ENCODE peak calls at places on chromosome 15, in four cellular contexts. One of them, this sample, is unnamed.
A peak's percentile ranks its signal among the peaks of the same experiment; 100 is the strongest.

GRCh38 chr15:28252831-28253230 is 69.1 kb downstream of the HERC2 start:
- DNase-seq in HEK293T: no peak
- DNase-seq in K562: no peak
- DNase-seq in HepG2: no peak
- DNase-seq in this sample: no peak

GRCh38 chr15:83209333-83209732 is 1.7 kb upstream of the HDGFL3 start:
- DNase-seq in K562: no peak
- DNase-seq in HepG2: peak; percentile 2
- DNase-seq in HEK293T: no peak
- DNase-seq in this sample: peak; percentile 16

GRCh38 chr15:62658498-62658897 is 384.0 kb upstream of the TPM1 start:
- DNase-seq in K562: no peak
- DNase-seq in HepG2: no peak
- DNase-seq in HEK293T: no peak
- DNase-seq in this sample: no peak

GRCh38 chr15:63263519-63263918 is 13.9 kb upstream of the APH1B start:
- DNase-seq in HepG2: peak; percentile 45
- DNase-seq in K562: no peak
- DNase-seq in HEK293T: no peak
- DNase-seq in this sample: no peak

GRCh38 chr15:39054128-39054732 is 489.6 kb upstream of the RASGRP1 start:
- DNase-seq in HEK293T: no peak
- DNase-seq in K562: no peak
- DNase-seq in HepG2: no peak
- DNase-seq in this sample: no peak

GRCh38 chr15:88127477-88127799 is 129.1 kb downstream of the NTRK3 start:
- DNase-seq in HepG2: no peak
- DNase-seq in HEK293T: no peak
- DNase-seq in K562: no peak
- DNase-seq in this sample: no peak

GRCh38 chr15:23569513-23569912 is 4.0 kb downstream of the MKRN3 start:
- DNase-seq in K562: no peak
- DNase-seq in HEK293T: no peak
- DNase-seq in HepG2: no peak
- DNase-seq in this sample: no peak

GRCh38 chr15:40266828-40267304 is 16.0 kb downstream of the ANKRD63 start:
- DNase-seq in HepG2: peak; percentile 21
- DNase-seq in K562: peak; percentile 86
- DNase-seq in HEK293T: no peak
- DNase-seq in this sample: no peak

GRCh38 chr15:72161351-72162132 is 36.0 kb downstream of the GRAMD2A start:
- DNase-seq in HepG2: no peak
- DNase-seq in HEK293T: no peak
- DNase-seq in K562: no peak
- DNase-seq in this sample: no peak

GRCh38 chr15:33654859-33655258 is 313.4 kb upstream of the CHRM5 start:
- DNase-seq in K562: no peak
- DNase-seq in HepG2: no peak
- DNase-seq in HEK293T: no peak
- DNase-seq in this sample: peak; percentile 45

GRCh38 chr15:91578511-91578910 is 275.0 kb upstream of the SLCO3A1 start:
- DNase-seq in HEK293T: no peak
- DNase-seq in K562: no peak
- DNase-seq in HepG2: no peak
- DNase-seq in this sample: no peak

GRCh38 chr15:42385980-42386695 is 26.8 kb downstream of the CAPN3 start:
- DNase-seq in HEK293T: no peak
- DNase-seq in K562: no peak
- DNase-seq in HepG2: no peak
- DNase-seq in this sample: no peak

GRCh38 chr15:56942118-56942517 is 23.7 kb downstream of the TCF12 start:
- DNase-seq in HepG2: no peak
- DNase-seq in HEK293T: no peak
- DNase-seq in K562: no peak
- DNase-seq in this sample: no peak

DNA sequence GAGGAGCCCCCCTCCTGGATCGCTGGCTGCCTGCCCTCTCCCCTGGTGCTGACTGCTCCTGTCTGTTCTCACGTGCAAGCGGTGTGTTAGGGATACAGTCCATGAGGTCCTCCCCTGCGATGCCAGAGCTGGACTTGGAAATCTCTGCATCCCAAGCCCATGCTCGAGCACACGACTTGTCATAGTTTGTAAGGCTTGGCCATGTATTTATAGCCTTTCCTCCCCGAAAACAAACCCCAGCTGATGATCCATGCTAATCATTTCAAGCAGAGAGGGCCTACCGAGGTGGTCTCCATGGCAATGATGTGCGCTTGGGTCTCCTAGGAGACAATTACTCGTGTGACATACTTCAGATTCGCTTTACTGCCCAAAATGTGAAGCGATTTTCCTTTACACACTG is 315.7 kb upstream of the ATP10A start:
- DNase-seq in HepG2: no peak
- DNase-seq in HEK293T: no peak
- DNase-seq in K562: no peak
- DNase-seq in this sample: no peak
- TF ChIP-seq ELF4 in HepG2: no peak
- TF ChIP-seq ELF4 in HEK293T: no peak
- TF ChIP-seq ELF4 in K562: no peak
- TF ChIP-seq ELF4 in this sample: no peak

GRCh38 chr15:35252351-35252865 is 167.3 kb upstream of the NANOGP8 start:
- DNase-seq in HepG2: no peak
- DNase-seq in K562: no peak
- DNase-seq in HEK293T: no peak
- DNase-seq in this sample: no peak

GRCh38 chr15:35256555-35256954 is 171.5 kb upstream of the NANOGP8 start:
- DNase-seq in HepG2: no peak
- DNase-seq in HEK293T: no peak
- DNase-seq in K562: no peak
- DNase-seq in this sample: no peak

GRCh38 chr15:35260961-35261360 is 175.9 kb upstream of the NANOGP8 start:
- DNase-seq in K562: no peak
- DNase-seq in HEK293T: no peak
- DNase-seq in HepG2: no peak
- DNase-seq in this sample: no peak

GRCh38 chr15:35254052-35254451 is 169.0 kb upstream of the NANOGP8 start:
- DNase-seq in HepG2: no peak
- DNase-seq in HEK293T: no peak
- DNase-seq in K562: no peak
- DNase-seq in this sample: no peak

DNA sequence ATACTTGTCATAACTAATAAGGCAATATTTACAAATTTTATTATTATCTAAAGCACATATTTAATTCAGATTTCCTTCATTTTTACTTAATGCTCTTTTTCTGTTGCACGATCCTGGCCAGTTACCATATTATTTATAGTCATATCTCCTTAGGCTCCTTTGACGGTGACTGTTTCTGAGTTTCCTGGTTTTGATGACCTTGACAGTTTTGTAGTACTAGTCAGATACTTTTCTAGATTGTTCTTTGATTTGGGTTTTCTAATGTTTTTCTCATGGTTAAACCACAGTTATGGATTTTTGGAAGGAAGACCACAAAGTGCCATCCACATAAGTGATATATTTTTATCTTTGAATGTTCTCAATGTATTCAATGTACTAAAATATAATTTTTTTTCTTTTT is 171.0 kb upstream of the NANOGP8 start:
- DNase-seq in K562: no peak
- DNase-seq in HepG2: no peak
- DNase-seq in HEK293T: no peak
- DNase-seq in this sample: no peak
- TF ChIP-seq ELF4 in K562: no peak
- TF ChIP-seq ELF4 in HepG2: no peak
- TF ChIP-seq ELF4 in HEK293T: no peak
- TF ChIP-seq ELF4 in this sample: no peak

GRCh38 chr15:69704229-69704628 is 251.6 kb downstream of the RPLP1 start:
- DNase-seq in HepG2: no peak
- DNase-seq in K562: no peak
- DNase-seq in HEK293T: no peak
- DNase-seq in this sample: no peak
- TF ChIP-seq ELF4 in HepG2: no peak
- TF ChIP-seq ELF4 in K562: no peak
- TF ChIP-seq ELF4 in HEK293T: no peak
- TF ChIP-seq ELF4 in this sample: no peak

DNA sequence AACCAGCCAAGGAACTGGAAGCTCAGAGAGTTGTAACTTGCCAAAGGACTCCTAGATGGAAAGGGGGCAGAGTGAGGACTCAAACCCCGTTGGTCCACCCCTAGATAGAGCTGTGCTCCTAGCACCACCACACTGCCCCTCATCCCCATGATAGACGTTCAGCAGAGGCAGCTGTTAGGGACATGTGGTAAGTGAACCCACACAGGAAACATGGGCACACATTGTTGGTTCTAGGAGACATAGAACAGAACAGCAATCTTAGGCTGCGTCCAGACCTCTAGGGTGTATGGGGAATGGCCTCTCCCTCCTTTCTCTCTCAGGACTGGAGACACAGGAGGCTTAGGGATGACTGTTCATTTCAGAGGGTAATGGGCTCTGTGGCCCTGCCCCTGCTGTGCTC is 102.7 kb downstream of the ANP32A start:
- DNase-seq in HEK293T: no peak
- DNase-seq in K562: no peak
- DNase-seq in HepG2: no peak
- DNase-seq in this sample: no peak
- TF ChIP-seq ELF4 in HEK293T: no peak
- TF ChIP-seq ELF4 in K562: no peak
- TF ChIP-seq ELF4 in HepG2: no peak
- TF ChIP-seq ELF4 in this sample: no peak

DNA sequence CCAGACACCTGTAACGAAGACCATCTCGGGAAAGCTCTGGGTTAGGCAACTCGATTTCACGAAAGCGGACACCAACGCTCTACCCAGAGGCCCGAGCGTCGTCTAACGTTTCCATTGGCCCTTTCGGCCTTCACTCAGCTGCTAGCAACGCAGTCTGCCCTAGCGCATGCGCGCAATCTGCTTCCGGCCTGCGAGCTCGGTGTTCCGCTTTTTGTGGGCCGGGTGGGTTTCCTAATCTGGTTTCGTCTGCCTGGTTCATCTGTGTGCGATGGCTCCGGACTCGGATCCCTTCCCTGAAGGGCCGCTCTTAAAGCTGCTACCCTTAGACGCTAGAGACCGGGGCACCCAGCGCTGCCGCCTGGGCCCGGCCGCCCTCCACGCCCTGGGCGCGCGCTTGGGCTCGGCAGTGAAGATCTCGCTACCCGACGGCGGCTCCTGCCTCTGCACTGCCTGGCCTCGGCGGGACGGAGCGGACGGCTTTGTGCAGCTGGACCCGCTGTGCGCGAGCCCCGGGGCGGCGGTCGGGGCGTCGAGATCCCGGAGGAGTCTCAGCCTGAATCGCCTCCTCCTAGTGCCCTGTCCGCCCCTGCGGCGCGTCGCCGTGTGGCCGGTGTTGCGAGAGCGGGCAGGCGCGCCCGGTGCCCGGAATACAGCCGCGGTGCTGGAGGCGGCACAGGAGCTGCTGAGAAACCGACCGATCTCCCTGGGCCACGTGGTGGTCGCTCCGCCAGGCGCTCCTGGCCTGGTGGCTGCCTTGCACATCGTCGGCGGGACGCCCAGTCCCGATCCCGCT is 24.0 kb upstream of the GATM start:
- DNase-seq in HepG2: peak; percentile 97
- DNase-seq in HEK293T: peak; percentile 91
- DNase-seq in K562: peak; percentile 96
- DNase-seq in this sample: peak; percentile 91
- TF ChIP-seq ELF4 in HepG2: peak; percentile 64
- TF ChIP-seq ELF4 in HEK293T: no peak
- TF ChIP-seq ELF4 in K562: peak; percentile 17
- TF ChIP-seq ELF4 in this sample: no peak

DNA sequence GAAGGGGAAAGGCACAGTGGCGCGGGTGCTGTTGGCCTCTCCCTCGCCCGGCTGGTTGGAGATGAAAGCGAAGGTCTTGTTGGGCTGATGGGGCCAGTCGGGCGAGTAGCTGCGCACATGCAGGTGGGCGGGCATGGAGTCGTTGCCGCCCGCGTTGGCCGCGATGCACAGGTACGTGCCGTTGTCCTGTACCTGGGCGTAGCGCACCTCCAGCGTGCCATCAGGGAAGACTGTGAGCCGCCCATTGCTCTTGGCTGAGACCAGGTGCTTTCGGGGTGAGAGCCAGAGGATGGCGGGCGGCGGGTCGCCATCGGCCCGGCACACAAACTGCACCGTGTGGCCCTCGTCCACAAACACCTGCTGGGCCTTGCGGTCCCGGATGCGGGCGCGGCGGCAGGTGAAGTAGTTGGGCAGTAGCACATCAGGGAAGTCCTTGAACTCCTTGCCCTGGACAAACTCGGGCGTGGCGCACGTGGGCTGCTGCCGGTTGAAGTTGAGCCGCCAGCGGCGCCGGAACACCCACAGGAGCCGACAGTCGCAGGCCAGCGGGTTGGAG is 18.4 kb downstream of the LINGO1 start:
- DNase-seq in HEK293T: no peak
- DNase-seq in K562: no peak
- DNase-seq in HepG2: no peak
- DNase-seq in this sample: no peak
- TF ChIP-seq ELF4 in HEK293T: no peak
- TF ChIP-seq ELF4 in K562: no peak
- TF ChIP-seq ELF4 in HepG2: no peak
- TF ChIP-seq ELF4 in this sample: no peak

GRCh38 chr15:29633971-29634370 is 188.3 kb downstream of the TJP1 start:
- DNase-seq in K562: no peak
- DNase-seq in HEK293T: no peak
- DNase-seq in HepG2: no peak
- DNase-seq in this sample: no peak

GRCh38 chr15:29637555-29637954 is 184.7 kb downstream of the TJP1 start:
- DNase-seq in K562: no peak
- DNase-seq in HEK293T: no peak
- DNase-seq in HepG2: no peak
- DNase-seq in this sample: no peak

GRCh38 chr15:29636921-29637320 is 185.3 kb downstream of the TJP1 start:
- DNase-seq in K562: no peak
- DNase-seq in HepG2: no peak
- DNase-seq in HEK293T: no peak
- DNase-seq in this sample: no peak

GRCh38 chr15:29638011-29638410 is 184.3 kb downstream of the TJP1 start:
- DNase-seq in HepG2: no peak
- DNase-seq in K562: no peak
- DNase-seq in HEK293T: no peak
- DNase-seq in this sample: no peak

DNA sequence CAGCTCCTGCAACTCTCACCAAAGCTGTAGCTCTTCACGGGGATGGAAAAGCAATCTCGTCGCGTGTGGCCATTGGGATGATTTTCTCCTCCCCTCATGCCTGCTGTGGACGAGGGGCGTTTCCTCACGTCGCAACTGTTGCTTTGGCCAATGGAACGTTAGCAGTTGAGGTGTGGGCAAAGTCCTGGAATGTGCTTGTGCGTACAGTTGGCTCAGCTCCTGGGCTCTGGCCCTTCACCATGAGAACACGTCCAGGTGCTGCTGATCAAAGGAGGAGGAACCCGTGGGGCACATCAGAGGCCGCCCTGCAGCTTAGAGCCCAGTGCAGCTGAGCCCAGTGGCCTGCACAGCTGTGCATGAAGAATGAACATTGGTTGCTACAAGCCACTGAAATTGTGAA is 186.1 kb downstream of the TJP1 start:
- DNase-seq in K562: no peak
- DNase-seq in HEK293T: no peak
- DNase-seq in HepG2: peak; percentile 41
- DNase-seq in this sample: no peak
- TF ChIP-seq ELF4 in K562: no peak
- TF ChIP-seq ELF4 in HEK293T: no peak
- TF ChIP-seq ELF4 in HepG2: no peak
- TF ChIP-seq ELF4 in this sample: no peak

This sample was measured in WTC11.